ENCODE peak calls at places on chromosomes 7 and 10, in seven cellular contexts. One of them, this sample, is unnamed.

GRCh38 chr7:85070967-85071628 is 115.8 kb downstream of the SEMA3D start:
- DNase-seq in PC-3: peak; percentile 73
- DNase-seq in Caco-2: no peak
- DNase-seq in neural progenitor cell: no peak
- DNase-seq in small intestine: no peak
- DNase-seq in hepatocyte: no peak
- DNase-seq in IMR-90: peak; percentile 74
- DNase-seq in this sample: no peak

GRCh38 chr10:123154943-123155505 is 822 bp downstream of the BUB3 start:
- DNase-seq in PC-3: peak; percentile 26
- DNase-seq in small intestine: peak; percentile 52
- DNase-seq in hepatocyte: peak; percentile 71
- DNase-seq in Caco-2: peak; percentile 65
- DNase-seq in IMR-90: peak; percentile 40
- DNase-seq in neural progenitor cell: no peak
- DNase-seq in this sample: no peak

GRCh38 chr10:16891375-16892313 is 74.4 kb upstream of the RSU1 start:
- DNase-seq in IMR-90: peak; percentile 82
- DNase-seq in PC-3: peak; percentile 77
- DNase-seq in Caco-2: peak; percentile 66
- DNase-seq in neural progenitor cell: peak; percentile 86
- DNase-seq in small intestine: peak; percentile 30
- DNase-seq in hepatocyte: peak; percentile 52
- DNase-seq in this sample: peak; percentile 54

GRCh38 chr7:45402480-45403218 is 171.5 kb upstream of the ADCY1 start:
- DNase-seq in neural progenitor cell: no peak
- DNase-seq in Caco-2: no peak
- DNase-seq in PC-3: peak; percentile 82
- DNase-seq in small intestine: peak; percentile 1
- DNase-seq in IMR-90: peak; percentile 31
- DNase-seq in hepatocyte: no peak
- DNase-seq in this sample: no peak

GRCh38 chr7:74083117-74083876 is at the start of gene LIMK1:
- DNase-seq in small intestine: peak; percentile 75
- DNase-seq in hepatocyte: peak; percentile 95
- DNase-seq in PC-3: peak; percentile 75
- DNase-seq in IMR-90: peak; percentile 79
- DNase-seq in Caco-2: peak; percentile 80
- DNase-seq in neural progenitor cell: peak; percentile 96
- DNase-seq in this sample: peak; percentile 89

GRCh38 chr7:39750253-39750994 is 127.1 kb downstream of the RALA start:
- DNase-seq in PC-3: no peak
- DNase-seq in Caco-2: no peak
- DNase-seq in neural progenitor cell: no peak
- DNase-seq in IMR-90: peak; percentile 26
- DNase-seq in small intestine: no peak
- DNase-seq in hepatocyte: no peak
- DNase-seq in this sample: no peak

GRCh38 chr10:88063861-88064521 is 200.6 kb downstream of the PTEN start:
- DNase-seq in neural progenitor cell: no peak
- DNase-seq in IMR-90: no peak
- DNase-seq in hepatocyte: no peak
- DNase-seq in Caco-2: no peak
- DNase-seq in PC-3: no peak
- DNase-seq in small intestine: no peak
- DNase-seq in this sample: no peak

GRCh38 chr10:66678521-66678920 is 247.3 kb upstream of the LRRTM3 start:
- DNase-seq in hepatocyte: no peak
- DNase-seq in IMR-90: peak; percentile 2
- DNase-seq in small intestine: no peak
- DNase-seq in Caco-2: no peak
- DNase-seq in neural progenitor cell: no peak
- DNase-seq in PC-3: peak; percentile 31
- DNase-seq in this sample: no peak

GRCh38 chr7:44638611-44639557 is 32.5 kb downstream of the OGDH start:
- DNase-seq in Caco-2: peak; percentile 67
- DNase-seq in small intestine: peak; percentile 95
- DNase-seq in PC-3: peak; percentile 82
- DNase-seq in IMR-90: peak; percentile 75
- DNase-seq in hepatocyte: peak; percentile 83
- DNase-seq in neural progenitor cell: no peak
- DNase-seq in this sample: peak; percentile 95

GRCh38 chr7:79774150-79774549 is 320.7 kb upstream of the MAGI2 start:
- DNase-seq in IMR-90: peak; percentile 52
- DNase-seq in PC-3: peak; percentile 56
- DNase-seq in small intestine: no peak
- DNase-seq in neural progenitor cell: no peak
- DNase-seq in Caco-2: no peak
- DNase-seq in hepatocyte: no peak
- DNase-seq in this sample: no peak

GRCh38 chr10:48523820-48524758 is 80.8 kb downstream of the ARHGAP22 start:
- DNase-seq in PC-3: peak; percentile 37
- DNase-seq in Caco-2: peak; percentile 57
- DNase-seq in small intestine: no peak
- DNase-seq in neural progenitor cell: peak; percentile 74
- DNase-seq in hepatocyte: peak; percentile 23
- DNase-seq in IMR-90: no peak
- DNase-seq in this sample: no peak

GRCh38 chr7:150665075-150665794 is 20.3 kb upstream of the GIMAP2 start:
- DNase-seq in IMR-90: no peak
- DNase-seq in PC-3: peak; percentile 7
- DNase-seq in hepatocyte: no peak
- DNase-seq in small intestine: no peak
- DNase-seq in neural progenitor cell: no peak
- DNase-seq in Caco-2: no peak
- DNase-seq in this sample: no peak

GRCh38 chr10:3755440-3756359 is 29.3 kb downstream of the KLF6 start:
- DNase-seq in PC-3: peak; percentile 32
- DNase-seq in hepatocyte: peak; percentile 64
- DNase-seq in IMR-90: peak; percentile 64
- DNase-seq in Caco-2: peak; percentile 85
- DNase-seq in small intestine: no peak
- DNase-seq in neural progenitor cell: no peak
- DNase-seq in this sample: no peak

GRCh38 chr7:36440880-36441279 is 51.2 kb downstream of the ANLN start:
- DNase-seq in PC-3: peak; percentile 38
- DNase-seq in hepatocyte: peak; percentile 54
- DNase-seq in Caco-2: no peak
- DNase-seq in neural progenitor cell: peak; percentile 54
- DNase-seq in small intestine: peak; percentile 28
- DNase-seq in IMR-90: peak; percentile 46
- DNase-seq in this sample: no peak

GRCh38 chr10:89805599-89806013 is 104.2 kb downstream of the KIF20B start:
- DNase-seq in IMR-90: no peak
- DNase-seq in small intestine: no peak
- DNase-seq in neural progenitor cell: no peak
- DNase-seq in Caco-2: no peak
- DNase-seq in PC-3: no peak
- DNase-seq in hepatocyte: no peak
- DNase-seq in this sample: no peak

GRCh38 chr10:98425511-98426352 is 10.8 kb upstream of the PYROXD2 start:
- DNase-seq in hepatocyte: peak; percentile 53
- DNase-seq in Caco-2: no peak
- DNase-seq in small intestine: peak; percentile 46
- DNase-seq in neural progenitor cell: peak; percentile 72
- DNase-seq in PC-3: peak; percentile 54
- DNase-seq in IMR-90: peak; percentile 26
- DNase-seq in this sample: no peak

GRCh38 chr10:71827828-71828227 is 23.2 kb downstream of the PSAP start:
- DNase-seq in hepatocyte: no peak
- DNase-seq in PC-3: no peak
- DNase-seq in Caco-2: no peak
- DNase-seq in neural progenitor cell: no peak
- DNase-seq in small intestine: no peak
- DNase-seq in IMR-90: no peak
- DNase-seq in this sample: no peak

GRCh38 chr10:124646483-124647352 is 97.5 kb downstream of the FAM53B start:
- DNase-seq in hepatocyte: peak; percentile 80
- DNase-seq in neural progenitor cell: no peak
- DNase-seq in small intestine: peak; percentile 98
- DNase-seq in PC-3: no peak
- DNase-seq in Caco-2: no peak
- DNase-seq in IMR-90: peak; percentile 88
- DNase-seq in this sample: no peak

GRCh38 chr7:24755541-24756416 is 1.5 kb downstream of the GSDME start:
- DNase-seq in PC-3: peak; percentile 79
- DNase-seq in hepatocyte: peak; percentile 60
- DNase-seq in IMR-90: peak; percentile 90
- DNase-seq in neural progenitor cell: no peak
- DNase-seq in small intestine: no peak
- DNase-seq in Caco-2: no peak
- DNase-seq in this sample: no peak

DNA sequence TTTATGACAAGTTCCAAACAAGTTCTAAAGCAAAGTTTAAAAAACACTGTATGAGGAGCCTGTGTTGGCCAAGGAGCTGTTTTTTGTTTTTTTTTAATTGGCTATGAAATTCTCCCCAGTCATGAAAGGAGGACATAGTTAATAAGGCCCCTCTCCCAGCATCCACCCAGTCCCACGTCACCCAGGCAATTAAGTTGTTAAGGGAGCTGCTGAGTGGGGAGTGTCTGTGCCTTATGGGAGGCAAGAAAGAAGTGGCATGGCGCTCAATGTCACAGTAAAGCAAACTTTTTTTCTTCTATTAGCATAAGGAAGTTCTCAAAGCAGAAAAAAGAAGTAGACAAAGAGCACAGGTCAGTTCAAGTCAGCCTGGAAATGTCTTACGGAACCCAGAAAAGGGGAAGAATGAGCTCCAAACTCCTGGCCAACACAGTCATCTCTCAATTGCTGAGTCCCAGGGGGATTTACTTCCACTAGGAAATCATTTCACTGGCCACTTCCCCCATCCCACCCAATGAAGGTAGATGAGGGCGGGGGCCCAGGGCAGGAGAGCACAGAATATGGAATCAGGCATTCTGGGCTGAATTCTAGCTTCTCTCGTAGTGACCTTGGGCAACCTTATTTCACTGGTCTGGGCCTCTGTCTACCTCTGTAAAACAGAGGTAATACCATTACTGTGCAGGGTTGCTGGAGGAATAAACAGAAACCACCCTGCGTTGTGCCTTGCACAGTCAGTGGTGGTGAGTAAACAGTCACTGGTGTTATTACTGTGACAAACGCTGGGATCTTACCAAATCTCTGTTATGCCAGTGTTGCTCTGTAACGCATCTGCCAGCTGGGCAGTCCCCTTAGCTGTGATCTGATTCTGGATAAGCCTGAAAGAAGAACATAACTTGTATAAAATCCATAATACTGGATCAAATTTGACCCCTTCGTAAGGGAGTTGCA is 49.7 kb downstream of the NOD1 start:
- DNase-seq in IMR-90: no peak
- DNase-seq in Caco-2: no peak
- DNase-seq in small intestine: peak; percentile 31
- DNase-seq in neural progenitor cell: no peak
- DNase-seq in hepatocyte: no peak
- DNase-seq in PC-3: no peak
- DNase-seq in this sample: no peak
- H3K4me1 ChIP-seq in IMR-90: peaks cover 7% of the 10 kb centered on the region
- H3K4me1 ChIP-seq in Caco-2: no peaks in the 10 kb centered on the region
- H3K4me1 ChIP-seq in small intestine: no peaks in the 10 kb centered on the region
- H3K4me1 ChIP-seq in neural progenitor cell: peaks cover 10% of the 10 kb centered on the region
- H3K4me1 ChIP-seq in hepatocyte: no peaks in the 10 kb centered on the region
- H3K4me1 ChIP-seq in PC-3: no peaks in the 10 kb centered on the region
- H3K4me1 ChIP-seq in this sample: peaks cover 32% of the 10 kb centered on the region

GRCh38 chr7:141409911-141410329 is 141.3 kb upstream of the AGK start:
- DNase-seq in hepatocyte: no peak
- DNase-seq in small intestine: no peak
- DNase-seq in PC-3: no peak
- DNase-seq in Caco-2: no peak
- DNase-seq in neural progenitor cell: peak; percentile 81
- DNase-seq in IMR-90: no peak
- DNase-seq in this sample: no peak
- H3K4me3 ChIP-seq in hepatocyte: no peak overlapping the region
- H3K4me3 ChIP-seq in small intestine: no peak overlapping the region
- H3K4me3 ChIP-seq in PC-3: no peak overlapping the region
- H3K4me3 ChIP-seq in Caco-2: no peak overlapping the region
- H3K4me3 ChIP-seq in neural progenitor cell: peak overlapping the region; percentile 36
- H3K4me3 ChIP-seq in IMR-90: no peak overlapping the region
- H3K4me3 ChIP-seq in this sample: no peak overlapping the region

DNA sequence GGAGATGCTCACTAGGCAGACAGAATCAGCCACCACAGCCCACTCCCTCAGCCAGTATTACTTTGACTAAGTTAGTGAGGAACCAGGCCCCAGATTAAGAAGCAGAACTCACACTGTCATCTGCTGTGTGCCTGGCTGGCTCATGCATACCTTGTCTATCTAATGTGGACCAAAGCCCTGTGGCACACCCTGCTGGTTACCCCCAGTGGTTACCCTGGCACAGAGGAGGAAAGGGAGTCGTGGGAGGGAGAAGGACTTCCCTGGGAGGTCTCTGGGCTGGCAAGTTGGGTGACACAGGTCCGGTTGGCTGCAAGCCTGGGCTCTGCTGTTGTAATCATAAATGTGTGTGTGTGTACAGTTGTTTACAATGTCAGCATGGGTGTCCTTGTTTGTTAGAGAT is 7.5 kb upstream of the SH2D4B start:
- DNase-seq in IMR-90: peak; percentile 22
- DNase-seq in small intestine: no peak
- DNase-seq in hepatocyte: no peak
- DNase-seq in PC-3: no peak
- DNase-seq in neural progenitor cell: no peak
- DNase-seq in Caco-2: no peak
- DNase-seq in this sample: peak; percentile 50
- H3K4me1 ChIP-seq in IMR-90: no peaks in the 10 kb centered on the region
- H3K4me1 ChIP-seq in small intestine: no peaks in the 10 kb centered on the region
- H3K4me1 ChIP-seq in hepatocyte: no peaks in the 10 kb centered on the region
- H3K4me1 ChIP-seq in PC-3: no peaks in the 10 kb centered on the region
- H3K4me1 ChIP-seq in neural progenitor cell: peaks cover 5% of the 10 kb centered on the region
- H3K4me1 ChIP-seq in Caco-2: peaks cover 20% of the 10 kb centered on the region
- H3K4me1 ChIP-seq in this sample: no peaks in the 10 kb centered on the region

DNA sequence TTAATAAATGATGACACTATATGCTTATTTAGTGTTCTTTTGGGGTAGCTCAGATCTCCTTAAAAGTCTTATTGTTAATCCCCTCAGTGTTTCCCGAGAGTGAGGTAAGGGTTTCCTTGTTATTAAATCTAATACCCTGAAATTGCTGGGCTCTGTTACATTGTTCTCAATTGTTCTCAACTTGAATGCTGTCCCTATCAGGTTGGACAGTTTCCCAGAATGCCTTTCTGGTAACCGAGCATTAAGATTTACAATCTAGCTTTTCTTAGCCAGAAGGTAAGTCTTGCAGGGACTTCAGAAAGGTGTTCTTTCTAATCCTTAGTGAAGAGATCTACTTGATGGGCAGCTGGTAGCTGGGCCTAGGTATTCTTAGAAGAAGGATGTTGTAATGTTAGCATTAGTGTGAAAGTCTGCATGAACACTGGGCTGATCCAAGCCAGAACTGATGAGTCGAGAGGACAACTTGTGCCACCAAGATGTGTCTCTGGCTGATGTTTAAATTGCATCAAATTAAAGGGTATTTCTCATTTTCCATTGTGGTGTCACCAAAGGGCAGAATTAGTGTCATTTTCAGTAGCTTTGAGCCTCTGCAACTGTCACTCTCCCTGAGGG is 89.9 kb downstream of the SND1 start:
- DNase-seq in PC-3: no peak
- DNase-seq in IMR-90: no peak
- DNase-seq in hepatocyte: no peak
- DNase-seq in neural progenitor cell: no peak
- DNase-seq in Caco-2: no peak
- DNase-seq in small intestine: no peak
- DNase-seq in this sample: no peak
- H3K4me3 ChIP-seq in PC-3: no peak overlapping the region
- H3K4me3 ChIP-seq in IMR-90: no peak overlapping the region
- H3K4me3 ChIP-seq in hepatocyte: no peak overlapping the region
- H3K4me3 ChIP-seq in neural progenitor cell: no peak overlapping the region
- H3K4me3 ChIP-seq in Caco-2: no peak overlapping the region
- H3K4me3 ChIP-seq in small intestine: no peak overlapping the region
- H3K4me3 ChIP-seq in this sample: no peak overlapping the region

GRCh38 chr10:83994351-83994750 is 145.0 kb upstream of the GHITM start:
- DNase-seq in neural progenitor cell: no peak
- DNase-seq in hepatocyte: no peak
- DNase-seq in PC-3: no peak
- DNase-seq in IMR-90: no peak
- DNase-seq in Caco-2: no peak
- DNase-seq in small intestine: peak; percentile 80
- DNase-seq in this sample: no peak
- H3K4me1 ChIP-seq in neural progenitor cell: no peaks in the 10 kb centered on the region
- H3K4me1 ChIP-seq in hepatocyte: no peaks in the 10 kb centered on the region
- H3K4me1 ChIP-seq in PC-3: no peaks in the 10 kb centered on the region
- H3K4me1 ChIP-seq in IMR-90: no peaks in the 10 kb centered on the region
- H3K4me1 ChIP-seq in Caco-2: no peaks in the 10 kb centered on the region
- H3K4me1 ChIP-seq in small intestine: peaks cover 2% of the 10 kb centered on the region
- H3K4me1 ChIP-seq in this sample: no peaks in the 10 kb centered on the region